ENCODE peak calls at places on chromosomes 12 and 14, in seven cellular contexts. One of them, this sample, is unnamed.

GRCh38 chr14:91390165-91390778 is 27.3 kb downstream of the CCDC88C start:
- DNase-seq in endothelial cell of umbilical vein: no peak
- DNase-seq in upper lobe of left lung: no peak
- DNase-seq in Panc1: no peak
- DNase-seq in stomach: no peak
- DNase-seq in GM23338: no peak
- DNase-seq in transverse colon: no peak
- DNase-seq in this sample: no peak

GRCh38 chr12:111578276-111578970 is 20.7 kb downstream of the ATXN2 start:
- DNase-seq in endothelial cell of umbilical vein: peak
- DNase-seq in upper lobe of left lung: no peak
- DNase-seq in Panc1: peak
- DNase-seq in stomach: no peak
- DNase-seq in GM23338: no peak
- DNase-seq in transverse colon: no peak
- DNase-seq in this sample: no peak

GRCh38 chr12:83827860-83828259 is 1084.7 kb downstream of the SLC6A15 start:
- DNase-seq in endothelial cell of umbilical vein: no peak
- DNase-seq in upper lobe of left lung: no peak
- DNase-seq in Panc1: no peak
- DNase-seq in stomach: no peak
- DNase-seq in GM23338: peak
- DNase-seq in transverse colon: no peak
- DNase-seq in this sample: no peak

GRCh38 chr14:73295198-73295796 is 58.0 kb downstream of the PAPLN start:
- DNase-seq in endothelial cell of umbilical vein: peak
- DNase-seq in upper lobe of left lung: no peak
- DNase-seq in Panc1: no peak
- DNase-seq in stomach: no peak
- DNase-seq in GM23338: peak
- DNase-seq in transverse colon: no peak
- DNase-seq in this sample: no peak

GRCh38 chr14:57492859-57493258 is 798 bp downstream of the CCDC198 start:
- DNase-seq in endothelial cell of umbilical vein: no peak
- DNase-seq in upper lobe of left lung: no peak
- DNase-seq in Panc1: no peak
- DNase-seq in stomach: no peak
- DNase-seq in GM23338: no peak
- DNase-seq in transverse colon: no peak
- DNase-seq in this sample: no peak

GRCh38 chr14:51087024-51087423 is 7.9 kb downstream of the TRIM9 start:
- DNase-seq in endothelial cell of umbilical vein: no peak
- DNase-seq in upper lobe of left lung: no peak
- DNase-seq in Panc1: no peak
- DNase-seq in stomach: no peak
- DNase-seq in GM23338: peak
- DNase-seq in transverse colon: peak
- DNase-seq in this sample: no peak

GRCh38 chr14:23513005-23513412 is 38.6 kb downstream of the ZFHX2 start:
- DNase-seq in endothelial cell of umbilical vein: no peak
- DNase-seq in upper lobe of left lung: peak
- DNase-seq in Panc1: no peak
- DNase-seq in stomach: no peak
- DNase-seq in GM23338: no peak
- DNase-seq in transverse colon: no peak
- DNase-seq in this sample: no peak

GRCh38 chr14:25887251-25887908 is 710.5 kb downstream of the NOVA1 start:
- DNase-seq in endothelial cell of umbilical vein: peak
- DNase-seq in upper lobe of left lung: no peak
- DNase-seq in Panc1: no peak
- DNase-seq in stomach: no peak
- DNase-seq in GM23338: no peak
- DNase-seq in transverse colon: no peak
- DNase-seq in this sample: no peak

GRCh38 chr14:54606178-54606577 is 39.2 kb downstream of the SAMD4A start:
- DNase-seq in endothelial cell of umbilical vein: no peak
- DNase-seq in upper lobe of left lung: peak
- DNase-seq in Panc1: no peak
- DNase-seq in stomach: no peak
- DNase-seq in GM23338: peak
- DNase-seq in transverse colon: no peak
- DNase-seq in this sample: no peak

GRCh38 chr12:62317017-62317416 is 56.8 kb downstream of the USP15 start:
- DNase-seq in endothelial cell of umbilical vein: no peak
- DNase-seq in upper lobe of left lung: no peak
- DNase-seq in Panc1: no peak
- DNase-seq in stomach: no peak
- DNase-seq in GM23338: no peak
- DNase-seq in transverse colon: no peak
- DNase-seq in this sample: no peak

GRCh38 chr12:4915752-4916151 is 6.0 kb downstream of the KCNA1 start:
- DNase-seq in endothelial cell of umbilical vein: no peak
- DNase-seq in upper lobe of left lung: no peak
- DNase-seq in Panc1: no peak
- DNase-seq in stomach: no peak
- DNase-seq in GM23338: no peak
- DNase-seq in transverse colon: no peak
- DNase-seq in this sample: no peak

GRCh38 chr12:71945883-71946282 is 7.2 kb downstream of the TPH2 start:
- DNase-seq in endothelial cell of umbilical vein: no peak
- DNase-seq in upper lobe of left lung: no peak
- DNase-seq in Panc1: no peak
- DNase-seq in stomach: no peak
- DNase-seq in GM23338: no peak
- DNase-seq in transverse colon: no peak
- DNase-seq in this sample: no peak

GRCh38 chr12:120534203-120534702 is at the start of gene RNF10:
- DNase-seq in endothelial cell of umbilical vein: peak
- DNase-seq in upper lobe of left lung: peak
- DNase-seq in Panc1: no peak
- DNase-seq in stomach: peak
- DNase-seq in GM23338: peak
- DNase-seq in transverse colon: peak
- DNase-seq in this sample: peak
- TF ChIP-seq POLR2AphosphoS5 in endothelial cell of umbilical vein: peak
- TF ChIP-seq POLR2AphosphoS5 in upper lobe of left lung: peak
- TF ChIP-seq POLR2AphosphoS5 in Panc1: peak
- TF ChIP-seq POLR2AphosphoS5 in stomach: peak
- TF ChIP-seq POLR2AphosphoS5 in GM23338: peak
- TF ChIP-seq POLR2AphosphoS5 in transverse colon: peak
- TF ChIP-seq POLR2AphosphoS5 in this sample: peak

GRCh38 chr12:105910030-105910429 is 228.7 kb downstream of the NUAK1 start:
- DNase-seq in endothelial cell of umbilical vein: no peak
- DNase-seq in upper lobe of left lung: no peak
- DNase-seq in Panc1: no peak
- DNase-seq in stomach: no peak
- DNase-seq in GM23338: no peak
- DNase-seq in transverse colon: no peak
- DNase-seq in this sample: peak

GRCh38 chr12:105911966-105912365 is 226.8 kb downstream of the NUAK1 start:
- DNase-seq in endothelial cell of umbilical vein: no peak
- DNase-seq in upper lobe of left lung: no peak
- DNase-seq in Panc1: no peak
- DNase-seq in stomach: no peak
- DNase-seq in GM23338: no peak
- DNase-seq in transverse colon: no peak
- DNase-seq in this sample: no peak

GRCh38 chr12:105912911-105913514 is 225.7 kb downstream of the NUAK1 start:
- DNase-seq in endothelial cell of umbilical vein: no peak
- DNase-seq in upper lobe of left lung: no peak
- DNase-seq in Panc1: no peak
- DNase-seq in stomach: no peak
- DNase-seq in GM23338: no peak
- DNase-seq in transverse colon: no peak
- DNase-seq in this sample: no peak

GRCh38 chr12:105906545-105906944 is 232.2 kb downstream of the NUAK1 start:
- DNase-seq in endothelial cell of umbilical vein: no peak
- DNase-seq in upper lobe of left lung: no peak
- DNase-seq in Panc1: no peak
- DNase-seq in stomach: no peak
- DNase-seq in GM23338: no peak
- DNase-seq in transverse colon: no peak
- DNase-seq in this sample: no peak

DNA sequence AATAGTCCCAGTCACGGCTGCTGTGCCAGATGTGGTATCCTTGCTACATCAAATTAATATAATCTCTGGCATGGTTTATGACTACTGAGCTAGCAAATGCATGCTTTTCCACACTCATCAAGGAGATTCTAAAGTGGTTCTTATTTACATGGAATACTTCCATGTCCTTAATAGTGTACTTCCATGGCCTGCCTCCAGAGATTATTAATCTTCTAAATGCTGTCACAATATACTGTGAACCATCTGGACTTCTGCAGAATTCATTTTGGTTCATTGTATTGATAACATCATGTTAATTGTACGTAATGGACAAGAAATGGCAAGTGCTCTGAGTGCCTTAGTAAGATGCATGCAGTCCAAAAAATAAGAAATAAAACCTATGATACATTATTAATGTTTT is 230.8 kb downstream of the NUAK1 start:
- DNase-seq in endothelial cell of umbilical vein: no peak
- DNase-seq in upper lobe of left lung: no peak
- DNase-seq in Panc1: no peak
- DNase-seq in stomach: no peak
- DNase-seq in GM23338: no peak
- DNase-seq in transverse colon: no peak
- DNase-seq in this sample: no peak
- TF ChIP-seq POLR2AphosphoS5 in endothelial cell of umbilical vein: no peak
- TF ChIP-seq POLR2AphosphoS5 in upper lobe of left lung: no peak
- TF ChIP-seq POLR2AphosphoS5 in Panc1: no peak
- TF ChIP-seq POLR2AphosphoS5 in stomach: no peak
- TF ChIP-seq POLR2AphosphoS5 in GM23338: no peak
- TF ChIP-seq POLR2AphosphoS5 in transverse colon: no peak
- TF ChIP-seq POLR2AphosphoS5 in this sample: no peak

DNA sequence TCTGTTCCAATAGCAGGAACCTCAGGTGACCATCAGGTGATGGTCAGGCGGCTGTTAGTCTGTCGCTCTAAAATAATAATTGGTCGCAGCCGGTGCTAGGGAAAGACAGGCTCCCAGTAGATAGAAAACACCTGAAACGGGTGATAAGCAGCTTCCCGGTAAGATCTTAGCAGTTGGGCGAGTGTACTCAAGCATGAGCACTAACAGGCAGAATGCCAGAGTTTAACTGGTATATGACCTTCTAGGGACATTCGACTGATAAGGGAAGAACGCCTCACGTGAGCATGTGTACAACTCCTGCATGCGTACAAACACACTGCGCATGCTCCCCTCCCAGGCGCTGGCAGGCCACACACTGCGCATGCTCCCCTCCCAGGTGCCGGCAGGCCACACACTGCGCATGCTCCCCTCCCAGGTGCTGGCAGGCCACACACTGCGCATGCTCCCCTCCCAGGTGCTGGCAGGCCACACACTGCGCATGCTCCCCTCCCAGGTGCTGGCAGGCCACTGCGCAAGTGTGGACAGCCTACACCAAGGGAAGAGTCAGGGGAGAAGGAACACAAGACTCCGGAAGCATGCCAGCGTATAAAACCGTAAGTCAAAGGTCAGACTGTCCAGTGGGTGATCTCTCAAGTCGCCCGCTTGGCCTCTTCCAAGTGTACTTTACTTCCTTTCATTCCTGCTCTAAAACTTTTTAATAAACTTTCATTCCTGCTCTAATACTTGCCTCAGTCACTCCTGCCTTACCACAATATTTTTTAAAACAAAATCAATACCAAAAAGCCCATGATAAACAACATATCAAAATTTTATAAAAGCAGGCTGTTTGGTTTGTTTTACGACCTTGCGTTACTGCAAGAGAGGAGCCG is 24.5 kb downstream of the GPRC5D start:
- DNase-seq in endothelial cell of umbilical vein: peak
- DNase-seq in upper lobe of left lung: peak
- DNase-seq in Panc1: no peak
- DNase-seq in stomach: peak
- DNase-seq in GM23338: no peak
- DNase-seq in transverse colon: peak
- DNase-seq in this sample: no peak
- TF ChIP-seq POLR2AphosphoS5 in endothelial cell of umbilical vein: no peak
- TF ChIP-seq POLR2AphosphoS5 in upper lobe of left lung: no peak
- TF ChIP-seq POLR2AphosphoS5 in Panc1: peak
- TF ChIP-seq POLR2AphosphoS5 in stomach: peak
- TF ChIP-seq POLR2AphosphoS5 in GM23338: no peak
- TF ChIP-seq POLR2AphosphoS5 in transverse colon: no peak
- TF ChIP-seq POLR2AphosphoS5 in this sample: no peak

GRCh38 chr12:109462868-109463692 is 14.0 kb downstream of the KCTD10 start:
- DNase-seq in endothelial cell of umbilical vein: peak
- DNase-seq in upper lobe of left lung: no peak
- DNase-seq in Panc1: peak
- DNase-seq in stomach: peak
- DNase-seq in GM23338: peak
- DNase-seq in transverse colon: peak
- DNase-seq in this sample: peak
- TF ChIP-seq POLR2AphosphoS5 in endothelial cell of umbilical vein: peak
- TF ChIP-seq POLR2AphosphoS5 in upper lobe of left lung: peak
- TF ChIP-seq POLR2AphosphoS5 in Panc1: no peak
- TF ChIP-seq POLR2AphosphoS5 in stomach: peak
- TF ChIP-seq POLR2AphosphoS5 in GM23338: no peak
- TF ChIP-seq POLR2AphosphoS5 in transverse colon: peak
- TF ChIP-seq POLR2AphosphoS5 in this sample: peak

DNA sequence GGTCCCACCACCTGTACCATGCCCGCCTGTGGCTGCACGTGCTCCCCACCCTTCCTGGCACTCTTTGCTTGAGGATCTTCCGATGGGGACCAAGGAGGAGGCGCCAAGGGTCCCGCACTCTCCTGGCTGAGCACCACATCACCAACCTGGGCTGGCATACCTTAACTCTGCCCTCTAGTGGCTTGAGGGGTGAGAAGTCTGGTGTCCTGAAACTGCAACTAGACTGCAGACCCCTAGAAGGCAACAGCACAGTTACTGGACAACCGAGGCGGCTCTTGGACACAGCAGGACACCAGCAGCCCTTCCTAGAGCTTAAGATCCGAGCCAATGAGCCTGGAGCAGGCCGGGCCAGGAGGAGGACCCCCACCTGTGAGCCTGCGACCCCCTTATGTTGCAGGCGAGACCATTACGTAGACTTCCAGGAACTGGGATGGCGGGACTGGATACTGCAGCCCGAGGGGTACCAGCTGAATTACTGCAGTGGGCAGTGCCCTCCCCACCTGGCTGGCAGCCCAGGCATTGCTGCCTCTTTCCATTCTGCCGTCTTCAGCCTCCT is 1.1 kb downstream of the INHBE start:
- DNase-seq in endothelial cell of umbilical vein: peak
- DNase-seq in upper lobe of left lung: no peak
- DNase-seq in Panc1: no peak
- DNase-seq in stomach: no peak
- DNase-seq in GM23338: peak
- DNase-seq in transverse colon: no peak
- DNase-seq in this sample: no peak
- TF ChIP-seq POLR2AphosphoS5 in endothelial cell of umbilical vein: no peak
- TF ChIP-seq POLR2AphosphoS5 in upper lobe of left lung: no peak
- TF ChIP-seq POLR2AphosphoS5 in Panc1: no peak
- TF ChIP-seq POLR2AphosphoS5 in stomach: no peak
- TF ChIP-seq POLR2AphosphoS5 in GM23338: peak
- TF ChIP-seq POLR2AphosphoS5 in transverse colon: no peak
- TF ChIP-seq POLR2AphosphoS5 in this sample: no peak

DNA sequence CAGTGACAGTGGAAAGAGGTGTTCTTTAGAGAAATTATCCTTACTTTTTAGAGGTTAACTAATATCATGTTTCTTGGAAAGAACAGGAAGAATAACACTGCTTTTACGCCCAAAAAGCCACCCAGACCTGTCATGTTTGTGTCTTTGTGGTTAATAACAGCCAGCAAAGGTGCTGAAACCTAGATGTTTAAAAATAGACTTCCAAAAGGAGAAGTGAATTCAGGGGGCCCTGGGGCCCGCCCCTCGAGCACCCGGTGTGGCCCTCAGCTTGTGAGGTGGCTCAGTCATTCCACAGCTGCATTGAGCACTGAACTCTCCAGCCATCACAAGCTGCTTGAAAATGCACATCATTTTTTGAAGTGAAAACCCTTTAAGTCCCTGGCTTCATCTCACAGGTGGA is 20.8 kb upstream of the AMN start:
- DNase-seq in endothelial cell of umbilical vein: no peak
- DNase-seq in upper lobe of left lung: peak
- DNase-seq in Panc1: no peak
- DNase-seq in stomach: no peak
- DNase-seq in GM23338: no peak
- DNase-seq in transverse colon: peak
- DNase-seq in this sample: no peak
- TF ChIP-seq POLR2AphosphoS5 in endothelial cell of umbilical vein: no peak
- TF ChIP-seq POLR2AphosphoS5 in upper lobe of left lung: no peak
- TF ChIP-seq POLR2AphosphoS5 in Panc1: no peak
- TF ChIP-seq POLR2AphosphoS5 in stomach: no peak
- TF ChIP-seq POLR2AphosphoS5 in GM23338: no peak
- TF ChIP-seq POLR2AphosphoS5 in transverse colon: no peak
- TF ChIP-seq POLR2AphosphoS5 in this sample: no peak

This sample was measured in esophagus muscularis mucosa.